ENCODE peak calls at places on chromosomes 3 and 15, in nine cellular contexts. C, H, I, J, N, F, K, P and U are unnamed samples.

GRCh38 chr3:51580418-51580817 is 41.9 kb downstream of the RAD54L2 start:
- DNase-seq in J (no peak), C (no peak), F (no peak), K (no peak), I (no peak), N (no peak), P (no peak), H (no peak), U (no peak)

GRCh38 chr15:66743703-66744536 is 41.9 kb downstream of the SMAD6 start:
- DNase-seq in J (no peak), C (no peak), P (no peak), H (no peak), N (no peak), K (no peak), F (peak), I (no peak), U (no peak)

GRCh38 chr3:23712656-23713559 is 92.8 kb upstream of the UBE2E1 start:
- DNase-seq in N (peak), I (peak), K (peak), F (peak), H (no peak), J (no peak), P (no peak), C (no peak), U (peak)

GRCh38 chr3:20066848-20067617 is 26.8 kb downstream of the KAT2B start:
- DNase-seq in H (no peak), P (no peak), I (no peak), N (no peak), C (no peak), F (no peak), K (no peak), J (no peak), U (no peak)

GRCh38 chr3:169147246-169148008 is 516.1 kb downstream of the MECOM start:
- DNase-seq in N (peak), H (peak), K (peak), I (peak), C (no peak), J (no peak), P (no peak), F (peak), U (peak)

GRCh38 chr15:95737051-95737450 is 593.4 kb upstream of the NR2F2 start:
- DNase-seq in C (no peak), N (no peak), I (no peak), F (no peak), K (no peak), P (no peak), H (no peak), J (no peak), U (no peak)

GRCh38 chr15:77001966-77002365 is 7.0 kb downstream of the PSTPIP1 start:
- DNase-seq in F (no peak), H (no peak), P (no peak), C (no peak), N (no peak), K (no peak), I (no peak), J (no peak), U (no peak)

GRCh38 chr3:197847866-197848401 is 56.9 kb downstream of the LRCH3 start:
- DNase-seq in P (no peak), N (no peak), F (no peak), K (no peak), J (peak), I (no peak), H (no peak), C (no peak), U (peak)

GRCh38 chr3:197789309-197789708 is 1.7 kb upstream of the LRCH3 start:
- DNase-seq in P (no peak), I (no peak), H (no peak), J (no peak), C (no peak), F (no peak), K (no peak), N (no peak), U (no peak)

GRCh38 chr15:95259965-95260364 is 1028.6 kb downstream of the MCTP2 start:
- DNase-seq in J (no peak), F (no peak), P (no peak), N (no peak), I (peak), C (no peak), K (no peak), H (no peak), U (no peak)

GRCh38 chr3:177337548-177338331 is 140.5 kb upstream of the TBL1XR1 start:
- DNase-seq in C (no peak), I (no peak), H (no peak), N (peak), F (peak), J (peak), K (no peak), P (peak), U (no peak)

GRCh38 chr15:89121414-89121813 is 33.2 kb downstream of the ABHD2 start:
- DNase-seq in H (no peak), F (no peak), J (no peak), N (no peak), K (no peak), P (no peak), C (no peak), I (no peak), U (no peak)

GRCh38 chr15:43934480-43934879 is 107.7 kb downstream of the WDR76 start:
- DNase-seq in K (no peak), I (no peak), P (no peak), F (peak), J (no peak), H (no peak), C (no peak), N (no peak), U (peak)

GRCh38 chr15:52787123-52787503 is 3.0 kb downstream of the ONECUT1 start:
- DNase-seq in F (no peak), C (no peak), J (no peak), I (peak), H (no peak), K (no peak), N (no peak), P (no peak), U (no peak)

GRCh38 chr3:2653706-2654105 is 456.5 kb downstream of the IL5RA start:
- DNase-seq in J (no peak), P (no peak), H (no peak), K (no peak), F (no peak), I (no peak), N (no peak), C (no peak), U (no peak)

GRCh38 chr3:170907519-170908234 is 760 bp downstream of the EIF5A2 start:
- DNase-seq in N (no peak), I (peak), K (no peak), P (no peak), C (no peak), H (no peak), F (peak), J (no peak), U (peak)

GRCh38 chr15:92848852-92849598 is 51.1 kb upstream of the CHD2 start:
- DNase-seq in H (no peak), F (peak), P (peak), K (no peak), J (no peak), I (no peak), C (peak), N (no peak), U (no peak)

GRCh38 chr3:170429050-170429449 is 10.4 kb downstream of the CLDN11 start:
- DNase-seq in C (no peak), N (no peak), K (no peak), F (no peak), J (peak), I (no peak), P (no peak), H (no peak), U (peak)

GRCh38 chr3:151903501-151903991 is 30.1 kb downstream of the SUCNR1 start:
- DNase-seq in N (peak), P (no peak), F (peak), H (no peak), C (no peak), K (no peak), I (peak), J (no peak), U (peak)

GRCh38 chr3:851098-851790 is 241.6 kb upstream of the CNTN6 start:
- DNase-seq in J (no peak), K (peak), P (no peak), I (peak), N (no peak), F (no peak), C (no peak), H (no peak), U (no peak)